ENCODE peak calls at places on chromosome 12, in nine cellular contexts. One of them, this sample, is unnamed.

GRCh38 chr12:93950321-93950720 is 198.1 kb upstream of the PLXNC1 start:
- DNase-seq in stimulated activated naive B cell treated with anti-CD40 and anti-IgM and Interleukin-4, amounts not matched to agents 10 μg/mL and 1 μg/mL and 100 μg/mL, for 72 hours: no peak
- DNase-seq in mucosa of gallbladder: no peak
- DNase-seq in activated T-cell treated with anti-CD3 and anti-CD28 coated beads for 24 hours: no peak
- DNase-seq in NCI-H1694 treated with DMSO at 0.1 percent for 48 hours: no peak
- DNase-seq in aorta: no peak
- DNase-seq in pancreas: no peak
- DNase-seq in effector CD4-positive, alpha-beta T cell: no peak
- DNase-seq in HTR-8/SVneo: no peak
- DNase-seq in this sample: peak

GRCh38 chr12:89960011-89960507 is 251.4 kb upstream of the ATP2B1 start:
- DNase-seq in stimulated activated naive B cell treated with anti-CD40 and anti-IgM and Interleukin-4, amounts not matched to agents 10 μg/mL and 1 μg/mL and 100 μg/mL, for 72 hours: peak
- DNase-seq in mucosa of gallbladder: no peak
- DNase-seq in activated T-cell treated with anti-CD3 and anti-CD28 coated beads for 24 hours: no peak
- DNase-seq in NCI-H1694 treated with DMSO at 0.1 percent for 48 hours: no peak
- DNase-seq in aorta: no peak
- DNase-seq in pancreas: no peak
- DNase-seq in effector CD4-positive, alpha-beta T cell: no peak
- DNase-seq in HTR-8/SVneo: no peak
- DNase-seq in this sample: no peak

GRCh38 chr12:6961278-6961694 is 9.2 kb downstream of the PHB2 start:
- DNase-seq in stimulated activated naive B cell treated with anti-CD40 and anti-IgM and Interleukin-4, amounts not matched to agents 10 μg/mL and 1 μg/mL and 100 μg/mL, for 72 hours: peak
- DNase-seq in mucosa of gallbladder: peak
- DNase-seq in activated T-cell treated with anti-CD3 and anti-CD28 coated beads for 24 hours: peak
- DNase-seq in NCI-H1694 treated with DMSO at 0.1 percent for 48 hours: no peak
- DNase-seq in aorta: peak
- DNase-seq in pancreas: peak
- DNase-seq in effector CD4-positive, alpha-beta T cell: peak
- DNase-seq in HTR-8/SVneo: no peak
- DNase-seq in this sample: peak

GRCh38 chr12:104677441-104678089 is 220.8 kb downstream of the CHST11 start:
- DNase-seq in stimulated activated naive B cell treated with anti-CD40 and anti-IgM and Interleukin-4, amounts not matched to agents 10 μg/mL and 1 μg/mL and 100 μg/mL, for 72 hours: no peak
- DNase-seq in mucosa of gallbladder: no peak
- DNase-seq in activated T-cell treated with anti-CD3 and anti-CD28 coated beads for 24 hours: no peak
- DNase-seq in NCI-H1694 treated with DMSO at 0.1 percent for 48 hours: no peak
- DNase-seq in aorta: no peak
- DNase-seq in pancreas: no peak
- DNase-seq in effector CD4-positive, alpha-beta T cell: no peak
- DNase-seq in HTR-8/SVneo: no peak
- DNase-seq in this sample: no peak

GRCh38 chr12:64639466-64639865 is 29.2 kb downstream of the RASSF3 start:
- DNase-seq in stimulated activated naive B cell treated with anti-CD40 and anti-IgM and Interleukin-4, amounts not matched to agents 10 μg/mL and 1 μg/mL and 100 μg/mL, for 72 hours: no peak
- DNase-seq in mucosa of gallbladder: no peak
- DNase-seq in activated T-cell treated with anti-CD3 and anti-CD28 coated beads for 24 hours: no peak
- DNase-seq in NCI-H1694 treated with DMSO at 0.1 percent for 48 hours: no peak
- DNase-seq in aorta: no peak
- DNase-seq in pancreas: no peak
- DNase-seq in effector CD4-positive, alpha-beta T cell: no peak
- DNase-seq in HTR-8/SVneo: no peak
- DNase-seq in this sample: no peak

GRCh38 chr12:106840217-106840616 is 65.7 kb downstream of the RIC8B start:
- DNase-seq in stimulated activated naive B cell treated with anti-CD40 and anti-IgM and Interleukin-4, amounts not matched to agents 10 μg/mL and 1 μg/mL and 100 μg/mL, for 72 hours: no peak
- DNase-seq in mucosa of gallbladder: peak
- DNase-seq in activated T-cell treated with anti-CD3 and anti-CD28 coated beads for 24 hours: no peak
- DNase-seq in NCI-H1694 treated with DMSO at 0.1 percent for 48 hours: no peak
- DNase-seq in aorta: no peak
- DNase-seq in pancreas: peak
- DNase-seq in effector CD4-positive, alpha-beta T cell: no peak
- DNase-seq in HTR-8/SVneo: peak
- DNase-seq in this sample: peak

GRCh38 chr12:118680361-118680963 is 300.9 kb upstream of the SRRM4 start:
- DNase-seq in stimulated activated naive B cell treated with anti-CD40 and anti-IgM and Interleukin-4, amounts not matched to agents 10 μg/mL and 1 μg/mL and 100 μg/mL, for 72 hours: no peak
- DNase-seq in mucosa of gallbladder: peak
- DNase-seq in activated T-cell treated with anti-CD3 and anti-CD28 coated beads for 24 hours: no peak
- DNase-seq in NCI-H1694 treated with DMSO at 0.1 percent for 48 hours: no peak
- DNase-seq in aorta: no peak
- DNase-seq in pancreas: no peak
- DNase-seq in effector CD4-positive, alpha-beta T cell: no peak
- DNase-seq in HTR-8/SVneo: peak
- DNase-seq in this sample: no peak

GRCh38 chr12:96053476-96054261 is 18.3 kb upstream of the LTA4H start:
- DNase-seq in stimulated activated naive B cell treated with anti-CD40 and anti-IgM and Interleukin-4, amounts not matched to agents 10 μg/mL and 1 μg/mL and 100 μg/mL, for 72 hours: no peak
- DNase-seq in mucosa of gallbladder: no peak
- DNase-seq in activated T-cell treated with anti-CD3 and anti-CD28 coated beads for 24 hours: no peak
- DNase-seq in NCI-H1694 treated with DMSO at 0.1 percent for 48 hours: no peak
- DNase-seq in aorta: no peak
- DNase-seq in pancreas: no peak
- DNase-seq in effector CD4-positive, alpha-beta T cell: no peak
- DNase-seq in HTR-8/SVneo: no peak
- DNase-seq in this sample: no peak

GRCh38 chr12:92128612-92129011 is 17.0 kb downstream of the BTG1 start:
- DNase-seq in stimulated activated naive B cell treated with anti-CD40 and anti-IgM and Interleukin-4, amounts not matched to agents 10 μg/mL and 1 μg/mL and 100 μg/mL, for 72 hours: no peak
- DNase-seq in mucosa of gallbladder: no peak
- DNase-seq in activated T-cell treated with anti-CD3 and anti-CD28 coated beads for 24 hours: no peak
- DNase-seq in NCI-H1694 treated with DMSO at 0.1 percent for 48 hours: no peak
- DNase-seq in aorta: no peak
- DNase-seq in pancreas: no peak
- DNase-seq in effector CD4-positive, alpha-beta T cell: no peak
- DNase-seq in HTR-8/SVneo: no peak
- DNase-seq in this sample: no peak

GRCh38 chr12:57135939-57136338 is 7.7 kb downstream of the LRP1 start:
- DNase-seq in stimulated activated naive B cell treated with anti-CD40 and anti-IgM and Interleukin-4, amounts not matched to agents 10 μg/mL and 1 μg/mL and 100 μg/mL, for 72 hours: no peak
- DNase-seq in mucosa of gallbladder: no peak
- DNase-seq in activated T-cell treated with anti-CD3 and anti-CD28 coated beads for 24 hours: no peak
- DNase-seq in NCI-H1694 treated with DMSO at 0.1 percent for 48 hours: no peak
- DNase-seq in aorta: peak
- DNase-seq in pancreas: no peak
- DNase-seq in effector CD4-positive, alpha-beta T cell: no peak
- DNase-seq in HTR-8/SVneo: no peak
- DNase-seq in this sample: peak

GRCh38 chr12:5429741-5430557 is 2.0 kb upstream of the NTF3 start:
- DNase-seq in stimulated activated naive B cell treated with anti-CD40 and anti-IgM and Interleukin-4, amounts not matched to agents 10 μg/mL and 1 μg/mL and 100 μg/mL, for 72 hours: no peak
- DNase-seq in mucosa of gallbladder: no peak
- DNase-seq in activated T-cell treated with anti-CD3 and anti-CD28 coated beads for 24 hours: no peak
- DNase-seq in NCI-H1694 treated with DMSO at 0.1 percent for 48 hours: no peak
- DNase-seq in aorta: no peak
- DNase-seq in pancreas: no peak
- DNase-seq in effector CD4-positive, alpha-beta T cell: no peak
- DNase-seq in HTR-8/SVneo: no peak
- DNase-seq in this sample: no peak

GRCh38 chr12:13362260-13362841 is 165.8 kb downstream of the EMP1 start:
- DNase-seq in stimulated activated naive B cell treated with anti-CD40 and anti-IgM and Interleukin-4, amounts not matched to agents 10 μg/mL and 1 μg/mL and 100 μg/mL, for 72 hours: peak
- DNase-seq in mucosa of gallbladder: peak
- DNase-seq in activated T-cell treated with anti-CD3 and anti-CD28 coated beads for 24 hours: peak
- DNase-seq in NCI-H1694 treated with DMSO at 0.1 percent for 48 hours: peak
- DNase-seq in aorta: peak
- DNase-seq in pancreas: peak
- DNase-seq in effector CD4-positive, alpha-beta T cell: peak
- DNase-seq in HTR-8/SVneo: peak
- DNase-seq in this sample: peak

GRCh38 chr12:50102186-50102585 is 1.6 kb upstream of the GPD1 start:
- DNase-seq in stimulated activated naive B cell treated with anti-CD40 and anti-IgM and Interleukin-4, amounts not matched to agents 10 μg/mL and 1 μg/mL and 100 μg/mL, for 72 hours: no peak
- DNase-seq in mucosa of gallbladder: no peak
- DNase-seq in activated T-cell treated with anti-CD3 and anti-CD28 coated beads for 24 hours: no peak
- DNase-seq in NCI-H1694 treated with DMSO at 0.1 percent for 48 hours: no peak
- DNase-seq in aorta: no peak
- DNase-seq in pancreas: no peak
- DNase-seq in effector CD4-positive, alpha-beta T cell: no peak
- DNase-seq in HTR-8/SVneo: no peak
- DNase-seq in this sample: no peak

GRCh38 chr12:25518512-25518911 is 34.6 kb downstream of the LMNTD1 start:
- DNase-seq in stimulated activated naive B cell treated with anti-CD40 and anti-IgM and Interleukin-4, amounts not matched to agents 10 μg/mL and 1 μg/mL and 100 μg/mL, for 72 hours: no peak
- DNase-seq in mucosa of gallbladder: no peak
- DNase-seq in activated T-cell treated with anti-CD3 and anti-CD28 coated beads for 24 hours: no peak
- DNase-seq in NCI-H1694 treated with DMSO at 0.1 percent for 48 hours: no peak
- DNase-seq in aorta: no peak
- DNase-seq in pancreas: no peak
- DNase-seq in effector CD4-positive, alpha-beta T cell: no peak
- DNase-seq in HTR-8/SVneo: no peak
- DNase-seq in this sample: peak

GRCh38 chr12:9673404-9674225 is 4.1 kb downstream of the CLEC2D start:
- DNase-seq in stimulated activated naive B cell treated with anti-CD40 and anti-IgM and Interleukin-4, amounts not matched to agents 10 μg/mL and 1 μg/mL and 100 μg/mL, for 72 hours: peak
- DNase-seq in mucosa of gallbladder: peak
- DNase-seq in activated T-cell treated with anti-CD3 and anti-CD28 coated beads for 24 hours: peak
- DNase-seq in NCI-H1694 treated with DMSO at 0.1 percent for 48 hours: no peak
- DNase-seq in aorta: peak
- DNase-seq in pancreas: no peak
- DNase-seq in effector CD4-positive, alpha-beta T cell: peak
- DNase-seq in HTR-8/SVneo: peak
- DNase-seq in this sample: peak

GRCh38 chr12:57744777-57745484 is at the start of gene TSPAN31:
- DNase-seq in stimulated activated naive B cell treated with anti-CD40 and anti-IgM and Interleukin-4, amounts not matched to agents 10 μg/mL and 1 μg/mL and 100 μg/mL, for 72 hours: peak
- DNase-seq in mucosa of gallbladder: peak
- DNase-seq in activated T-cell treated with anti-CD3 and anti-CD28 coated beads for 24 hours: peak
- DNase-seq in NCI-H1694 treated with DMSO at 0.1 percent for 48 hours: peak
- DNase-seq in aorta: peak
- DNase-seq in pancreas: peak
- DNase-seq in effector CD4-positive, alpha-beta T cell: peak
- DNase-seq in HTR-8/SVneo: peak
- DNase-seq in this sample: peak

GRCh38 chr12:3119745-3120660 is 42.8 kb downstream of the TSPAN9 start:
- DNase-seq in stimulated activated naive B cell treated with anti-CD40 and anti-IgM and Interleukin-4, amounts not matched to agents 10 μg/mL and 1 μg/mL and 100 μg/mL, for 72 hours: no peak
- DNase-seq in mucosa of gallbladder: no peak
- DNase-seq in activated T-cell treated with anti-CD3 and anti-CD28 coated beads for 24 hours: no peak
- DNase-seq in NCI-H1694 treated with DMSO at 0.1 percent for 48 hours: peak
- DNase-seq in aorta: peak
- DNase-seq in pancreas: peak
- DNase-seq in effector CD4-positive, alpha-beta T cell: no peak
- DNase-seq in HTR-8/SVneo: no peak
- DNase-seq in this sample: peak

GRCh38 chr12:47577213-47577612 is 128.6 kb downstream of the RPAP3 start:
- DNase-seq in stimulated activated naive B cell treated with anti-CD40 and anti-IgM and Interleukin-4, amounts not matched to agents 10 μg/mL and 1 μg/mL and 100 μg/mL, for 72 hours: no peak
- DNase-seq in mucosa of gallbladder: no peak
- DNase-seq in activated T-cell treated with anti-CD3 and anti-CD28 coated beads for 24 hours: no peak
- DNase-seq in NCI-H1694 treated with DMSO at 0.1 percent for 48 hours: no peak
- DNase-seq in aorta: no peak
- DNase-seq in pancreas: no peak
- DNase-seq in effector CD4-positive, alpha-beta T cell: no peak
- DNase-seq in HTR-8/SVneo: no peak
- DNase-seq in this sample: no peak

GRCh38 chr12:75852143-75852542 is 179.4 kb downstream of the PHLDA1 start:
- DNase-seq in stimulated activated naive B cell treated with anti-CD40 and anti-IgM and Interleukin-4, amounts not matched to agents 10 μg/mL and 1 μg/mL and 100 μg/mL, for 72 hours: no peak
- DNase-seq in mucosa of gallbladder: no peak
- DNase-seq in activated T-cell treated with anti-CD3 and anti-CD28 coated beads for 24 hours: no peak
- DNase-seq in NCI-H1694 treated with DMSO at 0.1 percent for 48 hours: peak
- DNase-seq in aorta: no peak
- DNase-seq in pancreas: no peak
- DNase-seq in effector CD4-positive, alpha-beta T cell: no peak
- DNase-seq in HTR-8/SVneo: no peak
- DNase-seq in this sample: peak

GRCh38 chr12:2924019-2924418 is 33.3 kb downstream of the TULP3 start:
- DNase-seq in stimulated activated naive B cell treated with anti-CD40 and anti-IgM and Interleukin-4, amounts not matched to agents 10 μg/mL and 1 μg/mL and 100 μg/mL, for 72 hours: no peak
- DNase-seq in mucosa of gallbladder: no peak
- DNase-seq in activated T-cell treated with anti-CD3 and anti-CD28 coated beads for 24 hours: no peak
- DNase-seq in NCI-H1694 treated with DMSO at 0.1 percent for 48 hours: no peak
- DNase-seq in aorta: no peak
- DNase-seq in pancreas: no peak
- DNase-seq in effector CD4-positive, alpha-beta T cell: no peak
- DNase-seq in HTR-8/SVneo: no peak
- DNase-seq in this sample: peak

GRCh38 chr12:121911824-121912585 is 6.4 kb upstream of the CFAP251 start:
- DNase-seq in stimulated activated naive B cell treated with anti-CD40 and anti-IgM and Interleukin-4, amounts not matched to agents 10 μg/mL and 1 μg/mL and 100 μg/mL, for 72 hours: no peak
- DNase-seq in mucosa of gallbladder: no peak
- DNase-seq in activated T-cell treated with anti-CD3 and anti-CD28 coated beads for 24 hours: no peak
- DNase-seq in NCI-H1694 treated with DMSO at 0.1 percent for 48 hours: no peak
- DNase-seq in aorta: no peak
- DNase-seq in pancreas: no peak
- DNase-seq in effector CD4-positive, alpha-beta T cell: no peak
- DNase-seq in HTR-8/SVneo: no peak
- DNase-seq in this sample: no peak

GRCh38 chr12:24864796-24865125 is 84.1 kb downstream of the BCAT1 start:
- DNase-seq in stimulated activated naive B cell treated with anti-CD40 and anti-IgM and Interleukin-4, amounts not matched to agents 10 μg/mL and 1 μg/mL and 100 μg/mL, for 72 hours: no peak
- DNase-seq in mucosa of gallbladder: no peak
- DNase-seq in activated T-cell treated with anti-CD3 and anti-CD28 coated beads for 24 hours: no peak
- DNase-seq in NCI-H1694 treated with DMSO at 0.1 percent for 48 hours: no peak
- DNase-seq in aorta: no peak
- DNase-seq in pancreas: no peak
- DNase-seq in effector CD4-positive, alpha-beta T cell: no peak
- DNase-seq in HTR-8/SVneo: peak
- DNase-seq in this sample: no peak

GRCh38 chr12:101782544-101782855 is 43.2 kb upstream of the SYCP3 start:
- DNase-seq in stimulated activated naive B cell treated with anti-CD40 and anti-IgM and Interleukin-4, amounts not matched to agents 10 μg/mL and 1 μg/mL and 100 μg/mL, for 72 hours: no peak
- DNase-seq in mucosa of gallbladder: no peak
- DNase-seq in activated T-cell treated with anti-CD3 and anti-CD28 coated beads for 24 hours: no peak
- DNase-seq in NCI-H1694 treated with DMSO at 0.1 percent for 48 hours: no peak
- DNase-seq in aorta: no peak
- DNase-seq in pancreas: no peak
- DNase-seq in effector CD4-positive, alpha-beta T cell: no peak
- DNase-seq in HTR-8/SVneo: no peak
- DNase-seq in this sample: no peak

GRCh38 chr12:5963515-5963914 is 18.5 kb upstream of the ANO2 start:
- DNase-seq in stimulated activated naive B cell treated with anti-CD40 and anti-IgM and Interleukin-4, amounts not matched to agents 10 μg/mL and 1 μg/mL and 100 μg/mL, for 72 hours: no peak
- DNase-seq in mucosa of gallbladder: no peak
- DNase-seq in activated T-cell treated with anti-CD3 and anti-CD28 coated beads for 24 hours: no peak
- DNase-seq in NCI-H1694 treated with DMSO at 0.1 percent for 48 hours: no peak
- DNase-seq in aorta: no peak
- DNase-seq in pancreas: no peak
- DNase-seq in effector CD4-positive, alpha-beta T cell: no peak
- DNase-seq in HTR-8/SVneo: no peak
- DNase-seq in this sample: no peak

GRCh38 chr12:57864382-57864781 is 17.9 kb upstream of the CTDSP2 start:
- DNase-seq in stimulated activated naive B cell treated with anti-CD40 and anti-IgM and Interleukin-4, amounts not matched to agents 10 μg/mL and 1 μg/mL and 100 μg/mL, for 72 hours: no peak
- DNase-seq in mucosa of gallbladder: no peak
- DNase-seq in activated T-cell treated with anti-CD3 and anti-CD28 coated beads for 24 hours: no peak
- DNase-seq in NCI-H1694 treated with DMSO at 0.1 percent for 48 hours: peak
- DNase-seq in aorta: no peak
- DNase-seq in pancreas: no peak
- DNase-seq in effector CD4-positive, alpha-beta T cell: no peak
- DNase-seq in HTR-8/SVneo: no peak
- DNase-seq in this sample: peak

GRCh38 chr12:55762646-55763045 is 19.7 kb downstream of the GDF11 start:
- DNase-seq in stimulated activated naive B cell treated with anti-CD40 and anti-IgM and Interleukin-4, amounts not matched to agents 10 μg/mL and 1 μg/mL and 100 μg/mL, for 72 hours: no peak
- DNase-seq in mucosa of gallbladder: no peak
- DNase-seq in activated T-cell treated with anti-CD3 and anti-CD28 coated beads for 24 hours: no peak
- DNase-seq in NCI-H1694 treated with DMSO at 0.1 percent for 48 hours: no peak
- DNase-seq in aorta: no peak
- DNase-seq in pancreas: no peak
- DNase-seq in effector CD4-positive, alpha-beta T cell: no peak
- DNase-seq in HTR-8/SVneo: no peak
- DNase-seq in this sample: no peak

GRCh38 chr12:98490491-98491453 is 24.6 kb upstream of the TMPO start:
- DNase-seq in stimulated activated naive B cell treated with anti-CD40 and anti-IgM and Interleukin-4, amounts not matched to agents 10 μg/mL and 1 μg/mL and 100 μg/mL, for 72 hours: peak
- DNase-seq in mucosa of gallbladder: peak
- DNase-seq in activated T-cell treated with anti-CD3 and anti-CD28 coated beads for 24 hours: peak
- DNase-seq in NCI-H1694 treated with DMSO at 0.1 percent for 48 hours: peak
- DNase-seq in aorta: peak
- DNase-seq in pancreas: peak
- DNase-seq in effector CD4-positive, alpha-beta T cell: peak
- DNase-seq in HTR-8/SVneo: peak
- DNase-seq in this sample: peak

GRCh38 chr12:71581206-71581605 is 82.4 kb downstream of the ZFC3H1 start:
- DNase-seq in stimulated activated naive B cell treated with anti-CD40 and anti-IgM and Interleukin-4, amounts not matched to agents 10 μg/mL and 1 μg/mL and 100 μg/mL, for 72 hours: no peak
- DNase-seq in mucosa of gallbladder: no peak
- DNase-seq in activated T-cell treated with anti-CD3 and anti-CD28 coated beads for 24 hours: no peak
- DNase-seq in NCI-H1694 treated with DMSO at 0.1 percent for 48 hours: no peak
- DNase-seq in aorta: no peak
- DNase-seq in pancreas: no peak
- DNase-seq in effector CD4-positive, alpha-beta T cell: no peak
- DNase-seq in HTR-8/SVneo: no peak
- DNase-seq in this sample: no peak

GRCh38 chr12:122867701-122868461 is 28.0 kb downstream of the VPS37B start:
- DNase-seq in stimulated activated naive B cell treated with anti-CD40 and anti-IgM and Interleukin-4, amounts not matched to agents 10 μg/mL and 1 μg/mL and 100 μg/mL, for 72 hours: no peak
- DNase-seq in mucosa of gallbladder: peak
- DNase-seq in activated T-cell treated with anti-CD3 and anti-CD28 coated beads for 24 hours: no peak
- DNase-seq in NCI-H1694 treated with DMSO at 0.1 percent for 48 hours: no peak
- DNase-seq in aorta: peak
- DNase-seq in pancreas: peak
- DNase-seq in effector CD4-positive, alpha-beta T cell: no peak
- DNase-seq in HTR-8/SVneo: no peak
- DNase-seq in this sample: no peak

GRCh38 chr12:45166056-45166455 is 49.8 kb upstream of the ANO6 start:
- DNase-seq in stimulated activated naive B cell treated with anti-CD40 and anti-IgM and Interleukin-4, amounts not matched to agents 10 μg/mL and 1 μg/mL and 100 μg/mL, for 72 hours: no peak
- DNase-seq in mucosa of gallbladder: no peak
- DNase-seq in activated T-cell treated with anti-CD3 and anti-CD28 coated beads for 24 hours: no peak
- DNase-seq in NCI-H1694 treated with DMSO at 0.1 percent for 48 hours: no peak
- DNase-seq in aorta: no peak
- DNase-seq in pancreas: no peak
- DNase-seq in effector CD4-positive, alpha-beta T cell: no peak
- DNase-seq in HTR-8/SVneo: no peak
- DNase-seq in this sample: peak

GRCh38 chr12:12376636-12377448 is 20.0 kb downstream of the BORCS5 start:
- DNase-seq in stimulated activated naive B cell treated with anti-CD40 and anti-IgM and Interleukin-4, amounts not matched to agents 10 μg/mL and 1 μg/mL and 100 μg/mL, for 72 hours: no peak
- DNase-seq in mucosa of gallbladder: no peak
- DNase-seq in activated T-cell treated with anti-CD3 and anti-CD28 coated beads for 24 hours: no peak
- DNase-seq in NCI-H1694 treated with DMSO at 0.1 percent for 48 hours: peak
- DNase-seq in aorta: no peak
- DNase-seq in pancreas: no peak
- DNase-seq in effector CD4-positive, alpha-beta T cell: peak
- DNase-seq in HTR-8/SVneo: peak
- DNase-seq in this sample: peak

This sample was measured in fibroblast of gingiva.